ENCODE peak calls at places on chromosome 18, in five cellular contexts. One of them, this sample, is unnamed.

GRCh38 chr18:62438402-62438801 is 84.4 kb upstream of the ZCCHC2 start:
- DNase-seq in thyroid gland: no peak
- DNase-seq in Panc1: no peak
- DNase-seq in psoas muscle: no peak
- DNase-seq in AG09319: no peak
- DNase-seq in this sample: no peak

GRCh38 chr18:80006726-80007125 is 18.4 kb upstream of the TXNL4A start:
- DNase-seq in Panc1: no peak
- DNase-seq in psoas muscle: no peak
- DNase-seq in AG09319: no peak
- DNase-seq in thyroid gland: no peak
- DNase-seq in this sample: no peak

GRCh38 chr18:79603321-79604204 is 76.0 kb upstream of the CTDP1 start:
- DNase-seq in thyroid gland: no peak
- DNase-seq in psoas muscle: no peak
- DNase-seq in Panc1: no peak
- DNase-seq in AG09319: no peak
- DNase-seq in this sample: no peak

GRCh38 chr18:79950440-79951341 is 762 bp downstream of the SLC66A2 start:
- DNase-seq in Panc1: no peak
- DNase-seq in AG09319: no peak
- DNase-seq in thyroid gland: peak; percentile 50
- DNase-seq in psoas muscle: peak; percentile 47
- DNase-seq in this sample: peak; percentile 27

GRCh38 chr18:68215931-68216330 is 499.0 kb downstream of the TMX3 start:
- DNase-seq in Panc1: peak; percentile 18
- DNase-seq in thyroid gland: no peak
- DNase-seq in AG09319: peak; percentile 14
- DNase-seq in psoas muscle: no peak
- DNase-seq in this sample: peak; percentile 87

GRCh38 chr18:5339202-5339834 is 43.8 kb upstream of the ZBTB14 start:
- DNase-seq in AG09319: no peak
- DNase-seq in thyroid gland: no peak
- DNase-seq in psoas muscle: no peak
- DNase-seq in Panc1: no peak
- DNase-seq in this sample: no peak

GRCh38 chr18:79857082-79857661 is 59.4 kb downstream of the KCNG2 start:
- DNase-seq in thyroid gland: peak; percentile 35
- DNase-seq in psoas muscle: no peak
- DNase-seq in Panc1: peak; percentile 42
- DNase-seq in AG09319: no peak
- DNase-seq in this sample: peak; percentile 24

GRCh38 chr18:79582978-79583377 is 96.6 kb upstream of the CTDP1 start:
- DNase-seq in psoas muscle: no peak
- DNase-seq in thyroid gland: no peak
- DNase-seq in Panc1: no peak
- DNase-seq in AG09319: no peak
- DNase-seq in this sample: no peak

GRCh38 chr18:2978626-2979025 is 34.3 kb downstream of the LPIN2 start:
- DNase-seq in AG09319: no peak
- DNase-seq in thyroid gland: no peak
- DNase-seq in psoas muscle: no peak
- DNase-seq in Panc1: no peak
- DNase-seq in this sample: peak; percentile 75

GRCh38 chr18:72727038-72727690 is 140.6 kb downstream of the NETO1 start:
- DNase-seq in thyroid gland: no peak
- DNase-seq in AG09319: no peak
- DNase-seq in psoas muscle: no peak
- DNase-seq in Panc1: no peak
- DNase-seq in this sample: no peak

GRCh38 chr18:79902640-79903039 is 48.8 kb downstream of the SLC66A2 start:
- DNase-seq in AG09319: no peak
- DNase-seq in Panc1: no peak
- DNase-seq in thyroid gland: no peak
- DNase-seq in psoas muscle: no peak
- DNase-seq in this sample: no peak

GRCh38 chr18:24930974-24931373 is 421.0 kb downstream of the ZNF521 start:
- DNase-seq in psoas muscle: no peak
- DNase-seq in AG09319: no peak
- DNase-seq in Panc1: no peak
- DNase-seq in thyroid gland: peak; percentile 24
- DNase-seq in this sample: no peak

GRCh38 chr18:58827425-58827824 is 37.3 kb upstream of the ZNF532 start:
- DNase-seq in thyroid gland: no peak
- DNase-seq in psoas muscle: no peak
- DNase-seq in AG09319: no peak
- DNase-seq in Panc1: no peak
- DNase-seq in this sample: no peak

GRCh38 chr18:70422061-70422965 is 133.5 kb downstream of the SOCS6 start:
- DNase-seq in psoas muscle: peak; percentile 72
- DNase-seq in thyroid gland: peak; percentile 29
- DNase-seq in AG09319: peak; percentile 82
- DNase-seq in Panc1: peak; percentile 85
- DNase-seq in this sample: peak; percentile 94

GRCh38 chr18:22606563-22607283 is 189.0 kb upstream of the CTAGE1 start:
- DNase-seq in Panc1: no peak
- DNase-seq in psoas muscle: no peak
- DNase-seq in thyroid gland: no peak
- DNase-seq in AG09319: no peak
- DNase-seq in this sample: peak; percentile 50

GRCh38 chr18:25896178-25896780 is 194.1 kb downstream of the SS18 start:
- DNase-seq in thyroid gland: peak; percentile 30
- DNase-seq in Panc1: peak; percentile 8
- DNase-seq in psoas muscle: no peak
- DNase-seq in AG09319: peak; percentile 31
- DNase-seq in this sample: peak; percentile 61

GRCh38 chr18:75478996-75479870 is 51.7 kb upstream of the SMIM21 start:
- DNase-seq in thyroid gland: no peak
- DNase-seq in Panc1: peak; percentile 39
- DNase-seq in psoas muscle: no peak
- DNase-seq in AG09319: peak; percentile 37
- DNase-seq in this sample: peak; percentile 67

GRCh38 chr18:10304853-10305252 is 149.6 kb upstream of the APCDD1 start:
- DNase-seq in psoas muscle: peak; percentile 52
- DNase-seq in AG09319: peak; percentile 55
- DNase-seq in Panc1: no peak
- DNase-seq in thyroid gland: no peak
- DNase-seq in this sample: peak; percentile 95

GRCh38 chr18:3579701-3580100 is 129.7 kb downstream of the TGIF1 start:
- DNase-seq in psoas muscle: no peak
- DNase-seq in AG09319: no peak
- DNase-seq in thyroid gland: no peak
- DNase-seq in Panc1: no peak
- DNase-seq in this sample: peak; percentile 79

GRCh38 chr18:79531926-79532689 is 136.4 kb downstream of the NFATC1 start:
- DNase-seq in AG09319: no peak
- DNase-seq in Panc1: no peak
- DNase-seq in psoas muscle: no peak
- DNase-seq in thyroid gland: no peak
- DNase-seq in this sample: no peak

GRCh38 chr18:22687892-22688680 is 245.0 kb upstream of the RBBP8 start:
- DNase-seq in thyroid gland: no peak
- DNase-seq in psoas muscle: no peak
- DNase-seq in Panc1: no peak
- DNase-seq in AG09319: no peak
- DNase-seq in this sample: no peak

GRCh38 chr18:59904051-59904601 is 4.3 kb downstream of the PMAIP1 start:
- DNase-seq in thyroid gland: no peak
- DNase-seq in AG09319: no peak
- DNase-seq in psoas muscle: no peak
- DNase-seq in Panc1: no peak
- DNase-seq in this sample: peak; percentile 25

GRCh38 chr18:24296273-24296672 is 101.4 kb downstream of the OSBPL1A start:
- DNase-seq in psoas muscle: no peak
- DNase-seq in thyroid gland: no peak
- DNase-seq in Panc1: no peak
- DNase-seq in AG09319: no peak
- DNase-seq in this sample: no peak

GRCh38 chr18:32261003-32261402 is 71.2 kb downstream of the MEP1B start:
- DNase-seq in AG09319: no peak
- DNase-seq in thyroid gland: no peak
- DNase-seq in Panc1: no peak
- DNase-seq in psoas muscle: no peak
- DNase-seq in this sample: no peak

GRCh38 chr18:8611916-8612576 is 2.8 kb downstream of the RAB12 start:
- DNase-seq in Panc1: no peak
- DNase-seq in thyroid gland: no peak
- DNase-seq in AG09319: no peak
- DNase-seq in psoas muscle: no peak
- DNase-seq in this sample: no peak

GRCh38 chr18:62457830-62458229 is 65.0 kb upstream of the ZCCHC2 start:
- DNase-seq in psoas muscle: no peak
- DNase-seq in thyroid gland: no peak
- DNase-seq in AG09319: no peak
- DNase-seq in Panc1: no peak
- DNase-seq in this sample: no peak

GRCh38 chr18:24413148-24413547 is 13.3 kb upstream of the IMPACT start:
- DNase-seq in psoas muscle: no peak
- DNase-seq in Panc1: no peak
- DNase-seq in thyroid gland: no peak
- DNase-seq in AG09319: no peak
- DNase-seq in this sample: peak; percentile 24

GRCh38 chr18:3060667-3061580 is 48.0 kb upstream of the LPIN2 start:
- DNase-seq in Panc1: no peak
- DNase-seq in thyroid gland: peak; percentile 27
- DNase-seq in AG09319: no peak
- DNase-seq in psoas muscle: no peak
- DNase-seq in this sample: no peak

GRCh38 chr18:7987284-7987976 is 420.3 kb downstream of the PTPRM start:
- DNase-seq in AG09319: peak; percentile 29
- DNase-seq in thyroid gland: no peak
- DNase-seq in psoas muscle: no peak
- DNase-seq in Panc1: no peak
- DNase-seq in this sample: peak; percentile 79

GRCh38 chr18:43420950-43421349 is 143.7 kb upstream of the SYT4 start:
- DNase-seq in thyroid gland: no peak
- DNase-seq in Panc1: no peak
- DNase-seq in AG09319: no peak
- DNase-seq in psoas muscle: no peak
- DNase-seq in this sample: no peak

GRCh38 chr18:74013955-74014354 is 133.7 kb downstream of the FBXO15 start:
- DNase-seq in thyroid gland: no peak
- DNase-seq in psoas muscle: no peak
- DNase-seq in Panc1: no peak
- DNase-seq in AG09319: peak; percentile 56
- DNase-seq in this sample: peak; percentile 70

GRCh38 chr18:58856881-58857280 is 7.8 kb upstream of the ZNF532 start:
- DNase-seq in Panc1: no peak
- DNase-seq in thyroid gland: no peak
- DNase-seq in AG09319: no peak
- DNase-seq in psoas muscle: no peak
- DNase-seq in this sample: peak; percentile 60

GRCh38 chr18:42271656-42272355 is 316.8 kb downstream of the PIK3C3 start:
- DNase-seq in Panc1: no peak
- DNase-seq in thyroid gland: no peak
- DNase-seq in psoas muscle: no peak
- DNase-seq in AG09319: no peak
- DNase-seq in this sample: no peak

GRCh38 chr18:42268793-42269192 is 313.8 kb downstream of the PIK3C3 start:
- DNase-seq in AG09319: no peak
- DNase-seq in Panc1: no peak
- DNase-seq in thyroid gland: no peak
- DNase-seq in psoas muscle: no peak
- DNase-seq in this sample: no peak

GRCh38 chr18:42264467-42264866 is 309.4 kb downstream of the PIK3C3 start:
- DNase-seq in psoas muscle: no peak
- DNase-seq in AG09319: no peak
- DNase-seq in thyroid gland: no peak
- DNase-seq in Panc1: no peak
- DNase-seq in this sample: no peak

GRCh38 chr18:42268186-42268725 is 313.2 kb downstream of the PIK3C3 start:
- DNase-seq in thyroid gland: no peak
- DNase-seq in psoas muscle: no peak
- DNase-seq in Panc1: no peak
- DNase-seq in AG09319: no peak
- DNase-seq in this sample: no peak
- TF ChIP-seq CTCF in thyroid gland: no peak
- TF ChIP-seq CTCF in psoas muscle: no peak
- TF ChIP-seq CTCF in Panc1: no peak
- TF ChIP-seq CTCF in AG09319: no peak
- TF ChIP-seq CTCF in this sample: no peak

DNA sequence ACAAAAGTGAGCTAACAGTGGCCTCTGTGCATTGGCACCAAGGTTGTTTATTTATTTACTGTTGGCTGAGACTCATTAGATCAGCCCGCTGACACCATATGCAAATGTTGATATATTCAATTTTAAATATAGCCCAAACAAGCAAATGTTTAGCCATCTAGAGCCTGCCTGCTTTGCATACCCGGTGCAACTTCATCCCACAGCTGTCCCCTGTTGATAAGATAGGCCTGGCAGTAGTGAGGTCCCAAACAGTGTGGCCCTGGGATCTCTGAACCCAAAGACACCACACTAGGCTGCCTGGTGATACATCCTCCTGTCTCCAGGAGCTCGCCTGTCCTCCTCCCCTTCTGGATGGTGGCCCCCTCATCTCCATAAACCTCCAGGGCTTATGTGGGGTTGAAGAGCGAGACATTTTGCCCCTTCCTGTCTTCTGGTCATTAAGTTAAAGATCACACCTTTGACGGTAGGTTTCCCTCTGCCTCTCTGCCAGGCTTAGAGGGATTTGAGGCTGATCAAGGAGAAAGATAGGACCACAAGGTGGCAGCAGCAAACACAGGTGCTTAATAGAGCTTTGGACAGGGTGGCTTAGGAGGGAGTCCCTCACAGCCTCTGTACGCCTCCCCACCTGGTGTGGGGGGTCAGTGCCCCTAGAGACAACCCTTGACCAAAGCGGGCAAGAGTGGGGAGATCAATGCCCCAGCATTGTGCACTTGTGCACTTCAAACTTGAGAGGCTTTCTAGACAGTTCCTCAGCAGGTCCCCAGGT is 23.7 kb upstream of the MYO5B start:
- DNase-seq in AG09319: no peak
- DNase-seq in Panc1: no peak
- DNase-seq in thyroid gland: no peak
- DNase-seq in psoas muscle: no peak
- DNase-seq in this sample: peak; percentile 13
- TF ChIP-seq CTCF in AG09319: peak; percentile 23
- TF ChIP-seq CTCF in Panc1: peak; percentile 39
- TF ChIP-seq CTCF in thyroid gland: peak; percentile 36
- TF ChIP-seq CTCF in psoas muscle: peak; percentile 20
- TF ChIP-seq CTCF in this sample: peak; percentile 50

DNA sequence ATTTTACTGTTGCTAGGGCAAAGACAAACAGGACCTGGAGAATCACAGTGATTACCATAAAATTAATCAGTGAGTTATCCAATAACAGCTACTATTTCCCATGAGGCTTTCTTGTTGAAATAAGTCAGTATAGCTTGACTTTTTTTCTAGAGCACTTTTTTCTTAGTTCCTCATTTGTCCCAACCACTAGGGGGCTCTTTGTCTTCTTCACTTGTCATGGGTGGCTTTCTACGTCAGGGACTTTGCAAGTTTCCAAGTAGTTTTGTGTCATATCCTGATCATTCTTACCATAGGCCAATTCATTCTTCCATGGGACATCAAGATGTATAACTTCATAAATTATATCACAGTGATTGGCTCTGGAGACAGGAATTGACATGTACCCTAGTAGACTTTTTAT is 1019.6 kb upstream of the PIK3C3 start:
- DNase-seq in psoas muscle: no peak
- DNase-seq in AG09319: no peak
- DNase-seq in thyroid gland: no peak
- DNase-seq in Panc1: no peak
- DNase-seq in this sample: peak; percentile 20
- TF ChIP-seq CTCF in psoas muscle: no peak
- TF ChIP-seq CTCF in AG09319: no peak
- TF ChIP-seq CTCF in thyroid gland: peak; percentile 40
- TF ChIP-seq CTCF in Panc1: no peak
- TF ChIP-seq CTCF in this sample: peak; percentile 50

GRCh38 chr18:1078301-1078700 is 173.6 kb downstream of the ADCYAP1 start:
- DNase-seq in AG09319: no peak
- DNase-seq in Panc1: no peak
- DNase-seq in thyroid gland: no peak
- DNase-seq in psoas muscle: no peak
- DNase-seq in this sample: no peak
- TF ChIP-seq CTCF in AG09319: no peak
- TF ChIP-seq CTCF in Panc1: no peak
- TF ChIP-seq CTCF in thyroid gland: no peak
- TF ChIP-seq CTCF in psoas muscle: no peak
- TF ChIP-seq CTCF in this sample: no peak